ENCODE peak calls at places on chromosomes 5 and 9, in six cellular contexts. One of them, this sample, is unnamed.
A peak's percentile ranks its signal among the peaks of the same experiment; 100 is the strongest.

GRCh38 chr5:114237766-114238165 is 124.1 kb upstream of the KCNN2 start:
- DNase-seq in stimulated activated CD4-positive, alpha-beta T cell treated with anti-CD3 and anti-CD28 coated beads, TNF-alpha, amount 100 ng/mL, for 4 hours: no peak
- DNase-seq in left ventricle myocardium inferior: no peak
- DNase-seq in iPS-NIHi11: no peak
- DNase-seq in heart right ventricle: no peak
- DNase-seq in fibroblast of mammary gland: peak; percentile 68
- DNase-seq in this sample: no peak

GRCh38 chr5:80569961-80570786 is at the start of gene ANKRD34B:
- DNase-seq in heart right ventricle: no peak
- DNase-seq in left ventricle myocardium inferior: no peak
- DNase-seq in iPS-NIHi11: peak; percentile 83
- DNase-seq in stimulated activated CD4-positive, alpha-beta T cell treated with anti-CD3 and anti-CD28 coated beads, TNF-alpha, amount 100 ng/mL, for 4 hours: no peak
- DNase-seq in fibroblast of mammary gland: peak; percentile 2
- DNase-seq in this sample: no peak

GRCh38 chr5:167853421-167853820 is 438.0 kb upstream of the WWC1 start:
- DNase-seq in stimulated activated CD4-positive, alpha-beta T cell treated with anti-CD3 and anti-CD28 coated beads, TNF-alpha, amount 100 ng/mL, for 4 hours: no peak
- DNase-seq in fibroblast of mammary gland: peak; percentile 3
- DNase-seq in heart right ventricle: no peak
- DNase-seq in left ventricle myocardium inferior: no peak
- DNase-seq in iPS-NIHi11: no peak
- DNase-seq in this sample: no peak

GRCh38 chr9:95785209-95785608 is 90.3 kb upstream of the ERCC6L2 start:
- DNase-seq in fibroblast of mammary gland: no peak
- DNase-seq in iPS-NIHi11: no peak
- DNase-seq in left ventricle myocardium inferior: no peak
- DNase-seq in stimulated activated CD4-positive, alpha-beta T cell treated with anti-CD3 and anti-CD28 coated beads, TNF-alpha, amount 100 ng/mL, for 4 hours: no peak
- DNase-seq in heart right ventricle: no peak
- DNase-seq in this sample: no peak

GRCh38 chr5:135930029-135930948 is 24.5 kb downstream of the LECT2 start:
- DNase-seq in heart right ventricle: no peak
- DNase-seq in stimulated activated CD4-positive, alpha-beta T cell treated with anti-CD3 and anti-CD28 coated beads, TNF-alpha, amount 100 ng/mL, for 4 hours: no peak
- DNase-seq in iPS-NIHi11: peak; percentile 77
- DNase-seq in left ventricle myocardium inferior: no peak
- DNase-seq in fibroblast of mammary gland: no peak
- DNase-seq in this sample: no peak

GRCh38 chr5:146001544-146002185 is 65.3 kb downstream of the SH3RF2 start:
- DNase-seq in stimulated activated CD4-positive, alpha-beta T cell treated with anti-CD3 and anti-CD28 coated beads, TNF-alpha, amount 100 ng/mL, for 4 hours: no peak
- DNase-seq in iPS-NIHi11: no peak
- DNase-seq in left ventricle myocardium inferior: no peak
- DNase-seq in fibroblast of mammary gland: no peak
- DNase-seq in heart right ventricle: no peak
- DNase-seq in this sample: no peak

GRCh38 chr5:179806250-179807045 is at the start of gene MGAT4B:
- DNase-seq in left ventricle myocardium inferior: peak; percentile 80
- DNase-seq in fibroblast of mammary gland: peak; percentile 58
- DNase-seq in iPS-NIHi11: peak; percentile 92
- DNase-seq in stimulated activated CD4-positive, alpha-beta T cell treated with anti-CD3 and anti-CD28 coated beads, TNF-alpha, amount 100 ng/mL, for 4 hours: no peak
- DNase-seq in heart right ventricle: peak; percentile 68
- DNase-seq in this sample: peak; percentile 67

GRCh38 chr5:61431923-61432620 is 100.0 kb downstream of the ZSWIM6 start:
- DNase-seq in fibroblast of mammary gland: no peak
- DNase-seq in iPS-NIHi11: no peak
- DNase-seq in stimulated activated CD4-positive, alpha-beta T cell treated with anti-CD3 and anti-CD28 coated beads, TNF-alpha, amount 100 ng/mL, for 4 hours: no peak
- DNase-seq in heart right ventricle: no peak
- DNase-seq in left ventricle myocardium inferior: no peak
- DNase-seq in this sample: no peak

GRCh38 chr5:129410488-129410887 is 49.6 kb upstream of the ADAMTS19 start:
- DNase-seq in fibroblast of mammary gland: no peak
- DNase-seq in iPS-NIHi11: peak; percentile 34
- DNase-seq in stimulated activated CD4-positive, alpha-beta T cell treated with anti-CD3 and anti-CD28 coated beads, TNF-alpha, amount 100 ng/mL, for 4 hours: no peak
- DNase-seq in left ventricle myocardium inferior: no peak
- DNase-seq in heart right ventricle: no peak
- DNase-seq in this sample: no peak

This sample was measured in memory B cell.